ENCODE peak calls at places on chromosome 9, in five cellular contexts. One of them, this sample, is unnamed.
A peak's percentile ranks its signal among the peaks of the same experiment; 100 is the strongest.

GRCh38 chr9:70478963-70479641 is 64.6 kb upstream of the KLF9 start:
- DNase-seq in colonic mucosa: peak; percentile 41
- DNase-seq in GM10248: no peak
- DNase-seq in foreskin fibroblast: peak; percentile 60
- DNase-seq in HFF-Myc: no peak
- DNase-seq in this sample: no peak

GRCh38 chr9:38417003-38417965 is 7.0 kb downstream of the IGFBPL1 start:
- DNase-seq in colonic mucosa: peak; percentile 45
- DNase-seq in GM10248: peak; percentile 52
- DNase-seq in foreskin fibroblast: peak; percentile 18
- DNase-seq in HFF-Myc: no peak
- DNase-seq in this sample: peak; percentile 59

GRCh38 chr9:69502671-69503301 is 169.4 kb downstream of the APBA1 start:
- DNase-seq in colonic mucosa: no peak
- DNase-seq in GM10248: no peak
- DNase-seq in foreskin fibroblast: peak; percentile 54
- DNase-seq in HFF-Myc: peak; percentile 1
- DNase-seq in this sample: no peak

GRCh38 chr9:100099722-100100042 is 639 bp downstream of the INVS start:
- DNase-seq in colonic mucosa: no peak
- DNase-seq in GM10248: peak; percentile 32
- DNase-seq in foreskin fibroblast: no peak
- DNase-seq in HFF-Myc: peak; percentile 7
- DNase-seq in this sample: peak; percentile 6

GRCh38 chr9:15182755-15183154 is 124.3 kb downstream of the TTC39B start:
- DNase-seq in colonic mucosa: no peak
- DNase-seq in GM10248: no peak
- DNase-seq in foreskin fibroblast: peak; percentile 5
- DNase-seq in HFF-Myc: no peak
- DNase-seq in this sample: no peak

GRCh38 chr9:21413089-21414023 is 4.4 kb downstream of the IFNA8 start:
- DNase-seq in colonic mucosa: no peak
- DNase-seq in GM10248: no peak
- DNase-seq in foreskin fibroblast: no peak
- DNase-seq in HFF-Myc: no peak
- DNase-seq in this sample: no peak

GRCh38 chr9:135490980-135491444 is 9.5 kb upstream of the MRPS2 start:
- DNase-seq in colonic mucosa: no peak
- DNase-seq in GM10248: no peak
- DNase-seq in foreskin fibroblast: no peak
- DNase-seq in HFF-Myc: no peak
- DNase-seq in this sample: no peak

GRCh38 chr9:118121361-118121760 is 417.2 kb downstream of the TLR4 start:
- DNase-seq in colonic mucosa: no peak
- DNase-seq in GM10248: no peak
- DNase-seq in foreskin fibroblast: no peak
- DNase-seq in HFF-Myc: no peak
- DNase-seq in this sample: no peak

GRCh38 chr9:36934478-36935065 is 99.5 kb downstream of the PAX5 start:
- DNase-seq in colonic mucosa: no peak
- DNase-seq in GM10248: no peak
- DNase-seq in foreskin fibroblast: peak; percentile 17
- DNase-seq in HFF-Myc: no peak
- DNase-seq in this sample: no peak

DNA sequence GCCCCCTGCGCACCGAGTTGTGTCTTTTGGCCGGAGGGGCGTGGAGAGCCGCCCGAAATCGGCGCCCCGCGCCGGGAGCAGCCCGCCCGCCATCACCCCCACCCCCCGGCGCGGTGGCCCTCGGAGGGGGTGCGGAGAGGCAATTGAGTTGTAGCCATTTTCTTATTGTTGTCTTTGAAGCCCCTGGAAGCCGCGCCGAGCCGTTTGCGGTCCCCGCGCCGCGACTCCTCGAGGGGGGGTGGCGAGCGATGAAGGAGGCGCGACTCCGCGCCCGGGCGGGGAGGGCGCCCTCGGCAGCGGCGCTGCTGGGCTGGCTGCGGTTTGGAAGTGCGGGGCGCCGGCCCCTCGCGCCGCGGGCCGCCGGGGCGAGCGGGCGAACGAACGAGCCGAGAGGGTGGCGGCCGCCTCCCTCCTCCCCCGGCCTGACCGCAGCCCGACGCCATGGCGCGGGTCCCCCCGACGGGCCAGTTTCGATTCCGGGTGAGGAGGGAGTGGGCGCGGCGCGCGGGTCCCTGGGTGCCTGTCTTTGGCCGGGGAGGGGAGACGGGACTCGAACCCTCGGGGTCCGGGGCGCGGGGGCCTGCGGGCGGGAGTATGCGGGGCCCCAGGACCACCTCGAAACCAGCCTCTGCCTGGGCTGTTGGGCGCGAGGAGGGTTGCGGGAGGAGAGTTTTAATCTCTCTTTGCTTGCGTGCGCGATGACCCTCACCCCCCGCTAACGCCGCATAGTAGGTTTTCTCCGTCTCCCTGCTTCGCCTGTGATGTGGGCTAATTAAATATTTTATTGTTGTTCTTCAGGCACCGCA is 1.3 kb downstream of the TLE4 start:
- DNase-seq in colonic mucosa: peak; percentile 50
- DNase-seq in GM10248: peak; percentile 45
- DNase-seq in foreskin fibroblast: peak; percentile 61
- DNase-seq in HFF-Myc: no peak
- DNase-seq in this sample: peak; percentile 33
- TF ChIP-seq CTCF in colonic mucosa: no peak
- TF ChIP-seq CTCF in GM10248: peak; percentile 21
- TF ChIP-seq CTCF in foreskin fibroblast: no peak
- TF ChIP-seq CTCF in HFF-Myc: no peak
- TF ChIP-seq CTCF in this sample: no peak

GRCh38 chr9:94591876-94592275 is 1.7 kb downstream of the FBP2 start:
- DNase-seq in colonic mucosa: no peak
- DNase-seq in GM10248: no peak
- DNase-seq in foreskin fibroblast: no peak
- DNase-seq in HFF-Myc: no peak
- DNase-seq in this sample: no peak

GRCh38 chr9:94588681-94589080 is 4.9 kb downstream of the FBP2 start:
- DNase-seq in colonic mucosa: no peak
- DNase-seq in GM10248: no peak
- DNase-seq in foreskin fibroblast: no peak
- DNase-seq in HFF-Myc: no peak
- DNase-seq in this sample: no peak

GRCh38 chr9:94599102-94599501 is 5.5 kb upstream of the FBP2 start:
- DNase-seq in colonic mucosa: no peak
- DNase-seq in GM10248: no peak
- DNase-seq in foreskin fibroblast: no peak
- DNase-seq in HFF-Myc: no peak
- DNase-seq in this sample: no peak

GRCh38 chr9:94593459-94594345 is at the start of gene FBP2:
- DNase-seq in colonic mucosa: no peak
- DNase-seq in GM10248: no peak
- DNase-seq in foreskin fibroblast: no peak
- DNase-seq in HFF-Myc: no peak
- DNase-seq in this sample: no peak
- TF ChIP-seq CTCF in colonic mucosa: no peak
- TF ChIP-seq CTCF in GM10248: no peak
- TF ChIP-seq CTCF in foreskin fibroblast: no peak
- TF ChIP-seq CTCF in HFF-Myc: no peak
- TF ChIP-seq CTCF in this sample: no peak

GRCh38 chr9:130732131-130732530 is 38.6 kb downstream of the EXOSC2 start:
- DNase-seq in colonic mucosa: no peak
- DNase-seq in GM10248: no peak
- DNase-seq in foreskin fibroblast: no peak
- DNase-seq in HFF-Myc: no peak
- DNase-seq in this sample: no peak
- TF ChIP-seq CTCF in colonic mucosa: no peak
- TF ChIP-seq CTCF in GM10248: no peak
- TF ChIP-seq CTCF in foreskin fibroblast: peak; percentile 4
- TF ChIP-seq CTCF in HFF-Myc: peak; percentile 19
- TF ChIP-seq CTCF in this sample: peak; percentile 21

DNA sequence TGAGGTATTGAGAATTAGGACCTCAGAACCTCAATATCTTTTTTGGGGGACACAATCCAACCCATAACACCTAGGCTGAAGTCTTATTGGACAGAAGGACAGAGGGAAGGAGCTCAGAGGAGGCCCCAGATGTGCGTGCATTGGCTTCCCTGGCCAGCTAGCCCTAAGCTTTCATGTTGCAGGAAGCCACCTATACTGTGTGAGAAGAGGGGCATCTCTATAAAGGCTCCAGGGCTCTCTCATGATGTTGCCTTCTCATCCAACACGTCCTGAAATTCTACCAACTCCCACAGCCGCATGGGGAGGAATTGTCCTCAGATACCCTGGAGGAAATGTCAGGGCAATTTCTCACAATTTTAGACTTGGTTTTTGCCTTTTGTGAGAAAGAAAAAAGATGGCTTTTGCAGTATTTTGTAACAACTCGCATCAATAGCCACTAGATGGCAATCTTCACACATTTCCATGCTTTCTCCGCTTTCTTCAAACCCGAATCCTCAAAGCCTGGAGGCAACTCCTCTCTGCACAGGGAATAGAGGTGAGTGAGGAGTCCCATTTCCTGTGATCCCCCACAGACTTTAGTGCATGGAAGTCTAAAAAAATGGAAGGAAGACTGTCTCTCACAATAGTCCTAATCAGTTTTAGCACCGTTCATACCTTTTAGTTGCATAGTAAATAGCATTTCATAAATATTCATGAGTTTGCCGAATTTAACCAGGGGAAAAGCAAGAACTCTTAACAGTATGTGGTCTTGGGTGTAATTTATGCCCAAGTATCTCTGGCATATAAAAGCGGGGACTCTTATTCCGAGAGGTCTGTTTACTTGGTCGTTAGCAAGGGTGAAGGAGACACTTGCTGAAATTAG is 7.4 kb upstream of the PPP3R2 start:
- DNase-seq in colonic mucosa: peak; percentile 29
- DNase-seq in GM10248: peak; percentile 22
- DNase-seq in foreskin fibroblast: peak; percentile 65
- DNase-seq in HFF-Myc: no peak
- DNase-seq in this sample: peak; percentile 18
- TF ChIP-seq CTCF in colonic mucosa: peak; percentile 52
- TF ChIP-seq CTCF in GM10248: peak; percentile 57
- TF ChIP-seq CTCF in foreskin fibroblast: peak; percentile 55
- TF ChIP-seq CTCF in HFF-Myc: peak; percentile 60
- TF ChIP-seq CTCF in this sample: peak; percentile 82

GRCh38 chr9:24828687-24829086 is 283.0 kb upstream of the IZUMO3 start:
- DNase-seq in colonic mucosa: no peak
- DNase-seq in GM10248: no peak
- DNase-seq in foreskin fibroblast: no peak
- DNase-seq in HFF-Myc: no peak
- DNase-seq in this sample: no peak

DNA sequence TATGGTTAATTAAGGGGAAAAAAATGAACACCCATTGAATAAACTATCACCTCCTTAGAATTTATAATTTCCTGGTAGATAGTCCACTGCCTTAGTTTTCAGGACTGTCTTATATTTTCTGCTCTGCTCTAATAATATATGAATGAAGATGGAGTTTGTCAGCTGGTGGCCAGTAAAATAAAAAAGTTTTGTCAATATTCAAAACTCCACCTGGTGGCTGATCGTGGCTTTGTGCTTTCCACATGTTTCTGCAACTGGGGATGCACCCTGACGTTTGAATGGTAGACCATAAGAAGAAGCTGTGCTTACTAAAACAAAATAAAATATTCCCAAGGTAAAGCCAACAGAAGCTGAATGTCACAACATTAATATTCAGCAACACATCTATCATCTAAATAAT is 286.6 kb upstream of the IZUMO3 start:
- DNase-seq in colonic mucosa: no peak
- DNase-seq in GM10248: no peak
- DNase-seq in foreskin fibroblast: no peak
- DNase-seq in HFF-Myc: no peak
- DNase-seq in this sample: peak; percentile 1
- TF ChIP-seq CTCF in colonic mucosa: no peak
- TF ChIP-seq CTCF in GM10248: no peak
- TF ChIP-seq CTCF in foreskin fibroblast: no peak
- TF ChIP-seq CTCF in HFF-Myc: peak; percentile 5
- TF ChIP-seq CTCF in this sample: peak; percentile 64

GRCh38 chr9:95974389-95974788 is 98.9 kb downstream of the ERCC6L2 start:
- DNase-seq in colonic mucosa: no peak
- DNase-seq in GM10248: no peak
- DNase-seq in foreskin fibroblast: no peak
- DNase-seq in HFF-Myc: no peak
- DNase-seq in this sample: no peak

GRCh38 chr9:95971815-95972214 is 96.3 kb downstream of the ERCC6L2 start:
- DNase-seq in colonic mucosa: no peak
- DNase-seq in GM10248: no peak
- DNase-seq in foreskin fibroblast: no peak
- DNase-seq in HFF-Myc: no peak
- DNase-seq in this sample: no peak

GRCh38 chr9:95980262-95981125 is 105.0 kb downstream of the ERCC6L2 start:
- DNase-seq in colonic mucosa: no peak
- DNase-seq in GM10248: no peak
- DNase-seq in foreskin fibroblast: peak; percentile 42
- DNase-seq in HFF-Myc: no peak
- DNase-seq in this sample: no peak

GRCh38 chr9:95981741-95982390 is 106.4 kb downstream of the ERCC6L2 start:
- DNase-seq in colonic mucosa: no peak
- DNase-seq in GM10248: no peak
- DNase-seq in foreskin fibroblast: no peak
- DNase-seq in HFF-Myc: no peak
- DNase-seq in this sample: no peak

GRCh38 chr9:95977366-95977765 is 101.9 kb downstream of the ERCC6L2 start:
- DNase-seq in colonic mucosa: no peak
- DNase-seq in GM10248: no peak
- DNase-seq in foreskin fibroblast: no peak
- DNase-seq in HFF-Myc: no peak
- DNase-seq in this sample: no peak
- TF ChIP-seq CTCF in colonic mucosa: no peak
- TF ChIP-seq CTCF in GM10248: no peak
- TF ChIP-seq CTCF in foreskin fibroblast: no peak
- TF ChIP-seq CTCF in HFF-Myc: no peak
- TF ChIP-seq CTCF in this sample: no peak

DNA sequence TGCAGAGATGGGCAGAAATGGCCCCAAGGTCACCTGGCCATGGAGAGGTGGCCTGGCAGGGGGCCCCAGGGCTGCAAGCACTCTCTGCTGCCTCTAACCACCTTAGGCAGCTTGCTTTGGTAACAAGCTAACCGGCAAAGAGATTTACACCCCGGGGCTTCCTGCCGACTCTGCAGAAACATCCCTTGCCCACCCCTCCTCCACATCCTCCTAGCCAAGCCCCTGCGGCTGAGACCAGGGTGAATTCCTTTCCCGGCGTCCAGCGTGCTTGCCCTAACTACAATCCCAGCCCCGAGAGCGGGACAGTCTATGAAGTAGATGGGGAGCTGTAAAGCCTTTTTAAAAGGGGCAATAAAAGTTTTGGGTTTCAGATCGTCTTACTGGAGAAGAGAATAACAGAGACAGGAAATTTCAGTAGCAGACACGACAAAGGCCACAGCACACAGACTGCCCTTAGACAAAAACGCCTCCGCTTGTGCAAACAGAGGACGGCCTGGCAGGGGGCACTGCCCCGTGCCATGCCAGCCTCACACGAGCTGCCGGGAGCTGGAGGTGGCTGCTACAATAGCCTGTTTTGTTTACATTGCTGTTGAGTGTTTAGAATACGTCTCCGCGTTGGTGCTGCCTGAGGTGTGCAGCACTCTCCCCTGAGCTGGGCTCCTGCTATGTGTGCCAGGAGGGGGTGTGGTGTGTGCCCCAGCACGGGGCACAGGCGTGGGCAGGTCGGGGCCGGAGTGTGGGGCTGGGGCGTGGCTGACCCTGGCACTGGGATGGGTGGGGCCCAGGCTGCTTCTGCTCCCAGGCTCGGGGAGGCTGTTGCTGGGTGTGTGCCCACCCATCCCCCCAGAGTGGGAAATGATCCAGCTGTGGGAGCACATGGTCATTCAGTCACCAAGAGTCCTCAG is 15.3 kb downstream of the MYMK start:
- DNase-seq in colonic mucosa: peak; percentile 46
- DNase-seq in GM10248: no peak
- DNase-seq in foreskin fibroblast: no peak
- DNase-seq in HFF-Myc: no peak
- DNase-seq in this sample: no peak
- TF ChIP-seq CTCF in colonic mucosa: no peak
- TF ChIP-seq CTCF in GM10248: no peak
- TF ChIP-seq CTCF in foreskin fibroblast: no peak
- TF ChIP-seq CTCF in HFF-Myc: no peak
- TF ChIP-seq CTCF in this sample: no peak